ENCODE peak calls at places on chromosomes 4 and X, in six cellular contexts. One of them, this sample, is unnamed.

GRCh38 chrX:41963348-41963747 is 40.0 kb upstream of the CASK start:
- DNase-seq in HCT116: no peak
- DNase-seq in GM23338: no peak
- DNase-seq in neural progenitor cell: no peak
- DNase-seq in K562: peak; percentile 1
- DNase-seq in DND-41: no peak
- DNase-seq in this sample: no peak

GRCh38 chrX:103674531-103675454 is 11.7 kb downstream of the MORF4L2 start:
- DNase-seq in DND-41: no peak
- DNase-seq in GM23338: peak; percentile 11
- DNase-seq in HCT116: no peak
- DNase-seq in neural progenitor cell: peak; percentile 49
- DNase-seq in K562: peak; percentile 10
- DNase-seq in this sample: no peak

GRCh38 chr4:77777135-77777777 is 41.9 kb downstream of the CNOT6L start:
- DNase-seq in K562: no peak
- DNase-seq in neural progenitor cell: no peak
- DNase-seq in GM23338: no peak
- DNase-seq in DND-41: no peak
- DNase-seq in HCT116: no peak
- DNase-seq in this sample: no peak

GRCh38 chrX:117305168-117305766 is 811.3 kb downstream of the KLHL13 start:
- DNase-seq in DND-41: no peak
- DNase-seq in GM23338: no peak
- DNase-seq in K562: no peak
- DNase-seq in HCT116: no peak
- DNase-seq in neural progenitor cell: no peak
- DNase-seq in this sample: no peak

GRCh38 chr4:172725581-172725980 is 443.0 kb upstream of the GALNT7 start:
- DNase-seq in neural progenitor cell: no peak
- DNase-seq in DND-41: no peak
- DNase-seq in K562: no peak
- DNase-seq in GM23338: no peak
- DNase-seq in HCT116: no peak
- DNase-seq in this sample: no peak

GRCh38 chr4:153788419-153789276 is at the start of gene SFRP2:
- DNase-seq in HCT116: no peak
- DNase-seq in neural progenitor cell: peak; percentile 94
- DNase-seq in GM23338: peak; percentile 96
- DNase-seq in K562: no peak
- DNase-seq in DND-41: no peak
- DNase-seq in this sample: no peak

GRCh38 chr4:1296324-1297022 is 6.8 kb downstream of the MAEA start:
- DNase-seq in neural progenitor cell: no peak
- DNase-seq in K562: no peak
- DNase-seq in GM23338: no peak
- DNase-seq in HCT116: no peak
- DNase-seq in DND-41: no peak
- DNase-seq in this sample: no peak

GRCh38 chrX:94676285-94676684 is 1002.3 kb downstream of the FAM133A start:
- DNase-seq in K562: no peak
- DNase-seq in GM23338: peak; percentile 9
- DNase-seq in HCT116: no peak
- DNase-seq in neural progenitor cell: no peak
- DNase-seq in DND-41: no peak
- DNase-seq in this sample: no peak

GRCh38 chrX:46547857-46548256 is 2.6 kb upstream of the ZNF674 start:
- DNase-seq in HCT116: peak; percentile 28
- DNase-seq in neural progenitor cell: no peak
- DNase-seq in K562: no peak
- DNase-seq in DND-41: no peak
- DNase-seq in GM23338: no peak
- DNase-seq in this sample: peak; percentile 86

GRCh38 chrX:22351966-22352365 is 79.3 kb downstream of the CBLL2 start:
- DNase-seq in HCT116: no peak
- DNase-seq in GM23338: no peak
- DNase-seq in neural progenitor cell: no peak
- DNase-seq in K562: no peak
- DNase-seq in DND-41: no peak
- DNase-seq in this sample: no peak

GRCh38 chr4:80112236-80112635 is 39.2 kb upstream of the ANTXR2 start:
- DNase-seq in K562: peak; percentile 26
- DNase-seq in GM23338: no peak
- DNase-seq in HCT116: no peak
- DNase-seq in DND-41: no peak
- DNase-seq in neural progenitor cell: no peak
- DNase-seq in this sample: no peak

GRCh38 chr4:166460769-166461550 is 587.9 kb downstream of the TLL1 start:
- DNase-seq in K562: no peak
- DNase-seq in neural progenitor cell: no peak
- DNase-seq in GM23338: no peak
- DNase-seq in DND-41: no peak
- DNase-seq in HCT116: no peak
- DNase-seq in this sample: peak; percentile 13

GRCh38 chr4:54657194-54657555 is 582 bp upstream of the KIT start:
- DNase-seq in DND-41: no peak
- DNase-seq in HCT116: no peak
- DNase-seq in K562: no peak
- DNase-seq in neural progenitor cell: peak; percentile 42
- DNase-seq in GM23338: peak; percentile 65
- DNase-seq in this sample: no peak

GRCh38 chr4:15955670-15956069 is 7.3 kb downstream of the FGFBP2 start:
- DNase-seq in K562: no peak
- DNase-seq in HCT116: peak; percentile 47
- DNase-seq in GM23338: no peak
- DNase-seq in neural progenitor cell: no peak
- DNase-seq in DND-41: no peak
- DNase-seq in this sample: no peak

GRCh38 chr4:170193496-170193895 is 103.7 kb upstream of the AADAT start:
- DNase-seq in neural progenitor cell: no peak
- DNase-seq in GM23338: no peak
- DNase-seq in K562: no peak
- DNase-seq in HCT116: no peak
- DNase-seq in DND-41: no peak
- DNase-seq in this sample: no peak

GRCh38 chr4:15649914-15650545 is 5.1 kb downstream of the FBXL5 start:
- DNase-seq in DND-41: peak; percentile 83
- DNase-seq in GM23338: peak; percentile 89
- DNase-seq in neural progenitor cell: peak; percentile 72
- DNase-seq in K562: peak; percentile 87
- DNase-seq in HCT116: peak; percentile 45
- DNase-seq in this sample: peak; percentile 30

GRCh38 chr4:159360549-159360948 is 257.7 kb downstream of the RAPGEF2 start:
- DNase-seq in GM23338: no peak
- DNase-seq in HCT116: no peak
- DNase-seq in neural progenitor cell: no peak
- DNase-seq in K562: no peak
- DNase-seq in DND-41: no peak
- DNase-seq in this sample: peak; percentile 96

GRCh38 chr4:127995776-127996175 is 30.6 kb downstream of the ABHD18 start:
- DNase-seq in HCT116: no peak
- DNase-seq in GM23338: no peak
- DNase-seq in neural progenitor cell: no peak
- DNase-seq in DND-41: no peak
- DNase-seq in K562: no peak
- DNase-seq in this sample: peak; percentile 20

GRCh38 chrX:17682259-17682658 is 55.0 kb upstream of the SCML1 start:
- DNase-seq in DND-41: no peak
- DNase-seq in neural progenitor cell: no peak
- DNase-seq in HCT116: no peak
- DNase-seq in K562: no peak
- DNase-seq in GM23338: no peak
- DNase-seq in this sample: no peak

GRCh38 chr4:141730805-141731204 is 94.4 kb downstream of the IL15 start:
- DNase-seq in DND-41: no peak
- DNase-seq in GM23338: no peak
- DNase-seq in neural progenitor cell: no peak
- DNase-seq in HCT116: no peak
- DNase-seq in K562: no peak
- DNase-seq in this sample: no peak

DNA sequence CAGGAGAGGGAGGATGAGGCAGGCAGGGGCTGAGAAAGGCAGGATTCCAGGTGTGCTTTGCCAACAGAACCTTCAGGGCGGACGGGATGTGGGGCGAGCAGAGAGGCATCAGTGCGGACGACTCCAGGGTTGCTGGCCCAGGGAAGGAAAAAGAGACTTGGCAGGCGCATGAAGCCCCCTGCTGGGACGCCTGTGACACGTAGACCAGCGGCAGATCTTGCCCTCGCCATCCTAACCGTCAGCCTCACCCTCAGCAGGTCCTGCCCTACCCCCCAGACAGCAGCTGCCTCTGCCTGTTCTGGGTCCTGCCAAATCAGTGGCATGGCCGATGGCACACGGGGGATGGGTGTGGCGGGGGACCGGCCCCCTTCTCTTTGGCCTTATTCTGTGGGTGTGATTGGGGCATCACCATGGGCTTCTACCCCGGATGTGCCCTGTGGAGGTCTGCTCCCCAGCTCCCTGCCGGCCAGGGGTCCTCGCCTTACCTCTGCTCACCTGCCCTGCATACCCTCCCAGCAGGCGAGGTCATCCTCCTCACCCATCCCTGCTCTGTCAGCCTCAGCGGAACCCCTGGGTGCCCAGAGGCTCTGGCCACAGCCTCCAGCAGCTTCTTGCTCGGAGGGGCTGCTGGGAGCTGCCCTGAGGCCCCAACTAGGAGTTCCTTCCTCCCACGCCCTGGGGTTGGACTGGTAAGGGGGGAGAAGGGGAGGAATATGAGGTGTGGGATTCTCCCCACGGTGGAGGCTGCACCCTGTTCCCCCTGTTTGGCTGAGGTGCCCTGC is 2.9 kb upstream of the SH3BP2 start:
- DNase-seq in K562: no peak
- DNase-seq in GM23338: no peak
- DNase-seq in DND-41: no peak
- DNase-seq in neural progenitor cell: no peak
- DNase-seq in HCT116: no peak
- DNase-seq in this sample: no peak
- H3K4me1 ChIP-seq in K562: peaks cover 13% of the 10 kb centered on the region
- H3K4me1 ChIP-seq in GM23338: peaks cover 5% of the 10 kb centered on the region
- H3K4me1 ChIP-seq in DND-41: peaks cover 5% of the 10 kb centered on the region
- H3K4me1 ChIP-seq in neural progenitor cell: no peaks in the 10 kb centered on the region
- H3K4me1 ChIP-seq in HCT116: peaks cover 15% of the 10 kb centered on the region
- H3K4me1 ChIP-seq in this sample: peaks cover 14% of the 10 kb centered on the region

DNA sequence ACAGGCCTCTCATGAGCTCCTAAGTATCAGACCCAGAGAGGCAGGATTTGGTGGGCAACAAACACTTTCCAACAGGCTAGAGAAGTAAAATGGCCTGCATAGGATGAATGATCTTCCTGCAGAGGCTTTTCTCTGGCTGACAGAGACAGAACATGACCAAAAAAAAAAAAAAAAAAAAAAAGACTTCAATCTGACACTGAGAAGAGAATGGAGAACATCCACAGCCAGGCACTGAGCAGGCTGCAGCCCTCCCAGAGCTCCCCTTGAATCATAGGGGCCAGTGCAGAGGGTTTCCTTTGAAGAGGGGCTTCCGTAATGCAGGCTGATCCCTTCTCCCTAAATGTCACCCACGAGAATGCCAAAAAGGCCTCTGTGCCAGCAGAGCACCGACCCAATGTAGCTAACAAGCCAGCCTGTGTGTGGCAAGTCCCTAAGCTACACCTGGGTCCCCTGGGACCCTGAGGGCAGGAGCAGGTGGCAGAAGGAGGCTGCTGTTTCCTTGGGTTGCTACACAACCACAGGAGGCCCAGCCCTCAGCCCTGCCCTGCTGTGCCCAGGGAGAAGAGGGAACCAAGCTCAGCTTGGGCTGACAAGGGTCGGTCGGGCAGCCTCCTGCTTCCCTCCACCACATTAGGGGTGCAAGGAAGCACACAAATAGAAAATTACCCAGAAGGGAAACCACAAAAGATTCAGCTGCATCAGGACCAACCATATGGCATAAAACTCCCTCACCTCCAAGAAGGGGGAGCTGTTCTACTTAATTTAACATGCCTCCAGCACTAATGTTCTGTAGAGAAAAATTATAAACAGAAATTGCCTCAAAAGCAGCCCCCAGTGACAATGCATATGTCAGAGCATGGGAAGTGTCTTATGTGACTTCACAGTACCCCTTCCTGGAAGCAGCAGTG is 55.5 kb downstream of the MAP7D2 start:
- DNase-seq in neural progenitor cell: no peak
- DNase-seq in DND-41: peak; percentile 92
- DNase-seq in HCT116: no peak
- DNase-seq in GM23338: no peak
- DNase-seq in K562: no peak
- DNase-seq in this sample: no peak
- H2AFZ ChIP-seq in neural progenitor cell: no peak overlapping the region
- H2AFZ ChIP-seq in DND-41: no peak overlapping the region
- H2AFZ ChIP-seq in HCT116: no peak overlapping the region
- H2AFZ ChIP-seq in GM23338: no peak overlapping the region
- H2AFZ ChIP-seq in K562: no peak overlapping the region
- H2AFZ ChIP-seq in this sample: no peak overlapping the region

GRCh38 chr4:110636677-110637407 is 14.0 kb upstream of the PITX2 start:
- DNase-seq in GM23338: peak; percentile 83
- DNase-seq in DND-41: no peak
- DNase-seq in K562: no peak
- DNase-seq in neural progenitor cell: peak; percentile 85
- DNase-seq in HCT116: peak; percentile 57
- DNase-seq in this sample: peak; percentile 26
- TF ChIP-seq EZH2 in GM23338: peak; percentile 71
- TF ChIP-seq EZH2 in DND-41: no peak
- TF ChIP-seq EZH2 in K562: no peak
- TF ChIP-seq EZH2 in neural progenitor cell: peak; percentile 78
- TF ChIP-seq EZH2 in HCT116: no peak
- TF ChIP-seq EZH2 in this sample: peak; percentile 99

GRCh38 chr4:140609548-140610425 is 41.0 kb upstream of the UCP1 start:
- DNase-seq in HCT116: peak; percentile 41
- DNase-seq in neural progenitor cell: peak; percentile 51
- DNase-seq in GM23338: peak; percentile 59
- DNase-seq in DND-41: no peak
- DNase-seq in K562: peak; percentile 40
- DNase-seq in this sample: peak; percentile 29

GRCh38 chr4:140612356-140612755 is 43.6 kb upstream of the UCP1 start:
- DNase-seq in DND-41: no peak
- DNase-seq in neural progenitor cell: no peak
- DNase-seq in GM23338: no peak
- DNase-seq in K562: no peak
- DNase-seq in HCT116: no peak
- DNase-seq in this sample: no peak

GRCh38 chr4:140611854-140612253 is 43.1 kb upstream of the UCP1 start:
- DNase-seq in DND-41: no peak
- DNase-seq in neural progenitor cell: no peak
- DNase-seq in HCT116: no peak
- DNase-seq in GM23338: no peak
- DNase-seq in K562: no peak
- DNase-seq in this sample: no peak

GRCh38 chr4:140617494-140618060 is 48.8 kb upstream of the UCP1 start:
- DNase-seq in DND-41: no peak
- DNase-seq in HCT116: no peak
- DNase-seq in K562: no peak
- DNase-seq in neural progenitor cell: peak; percentile 44
- DNase-seq in GM23338: peak; percentile 18
- DNase-seq in this sample: no peak

DNA sequence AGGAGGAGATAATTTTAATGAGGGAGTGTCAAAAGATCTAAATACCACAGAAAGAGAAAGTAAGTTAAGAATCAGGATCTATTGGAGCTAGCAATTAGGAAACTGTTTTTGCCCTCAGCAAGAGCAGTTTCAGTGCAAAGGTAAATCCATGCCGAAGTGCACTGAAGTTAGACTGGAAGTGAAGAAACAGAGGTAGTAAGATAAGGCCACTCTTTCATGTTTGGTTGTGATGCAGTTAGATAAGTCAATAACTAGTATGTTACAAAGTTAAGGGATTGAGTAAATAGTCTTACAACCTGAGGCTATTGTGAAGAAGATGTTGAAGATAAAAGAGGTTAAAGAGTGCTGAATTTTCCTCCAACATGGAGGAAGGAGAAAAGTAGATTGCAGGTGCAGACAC is 46.7 kb upstream of the UCP1 start:
- DNase-seq in HCT116: no peak
- DNase-seq in GM23338: no peak
- DNase-seq in neural progenitor cell: no peak
- DNase-seq in K562: no peak
- DNase-seq in DND-41: no peak
- DNase-seq in this sample: no peak
- H3K4me1 ChIP-seq in HCT116: no peaks in the 10 kb centered on the region
- H3K4me1 ChIP-seq in GM23338: peaks cover 19% of the 10 kb centered on the region
- H3K4me1 ChIP-seq in neural progenitor cell: peaks cover 10% of the 10 kb centered on the region
- H3K4me1 ChIP-seq in K562: no peaks in the 10 kb centered on the region
- H3K4me1 ChIP-seq in DND-41: no peaks in the 10 kb centered on the region
- H3K4me1 ChIP-seq in this sample: no peaks in the 10 kb centered on the region

This sample was measured in astrocyte.